ENCODE peak calls at places on chromosomes 5 and 9, in nine cellular contexts. Y is CD4-positive, alpha-beta T cell; E is H9; F is effector memory CD4-positive, alpha-beta T cell; G is aorta; T is fibroblast of lung; R is cardiac muscle cell; Q is substantia nigra; V is hepatocyte. L is an unnamed sample.

GRCh38 chr9:72954431-72955420 is 1.9 kb upstream of the ALDH1A1 start:
- DNase-seq in Y (no peak), E (no peak), F (no peak), G (no peak), T (peak; percentile 43), R (no peak), Q (no peak), V (no peak), L (peak; percentile 29)

GRCh38 chr9:136588663-136589464 is 43.0 kb upstream of the NOTCH1 start:
- DNase-seq in Y (no peak), E (no peak), F (no peak), G (no peak), T (no peak), R (no peak), Q (no peak), V (no peak), L (no peak)

GRCh38 chr5:107469485-107469884 is 201.3 kb downstream of the EFNA5 start:
- DNase-seq in Y (no peak), E (no peak), F (no peak), G (no peak), T (peak; percentile 68), R (no peak), Q (no peak), V (no peak), L (no peak)

GRCh38 chr9:111963995-111964394 is 67.4 kb downstream of the UGCG start:
- DNase-seq in Y (no peak), E (no peak), F (no peak), G (no peak), T (no peak), R (no peak), Q (no peak), V (no peak), L (no peak)

GRCh38 chr9:132769895-132770774 is 99.9 kb downstream of the GTF3C4 start:
- DNase-seq in Y (peak; percentile 41), E (peak; percentile 87), F (peak; percentile 11), G (peak; percentile 84), T (peak; percentile 69), R (peak; percentile 57), Q (no peak), V (peak; percentile 80), L (peak; percentile 77)

GRCh38 chr5:160466889-160467554 is 45.4 kb downstream of the PTTG1 start:
- DNase-seq in Y (no peak), E (no peak), F (no peak), G (no peak), T (no peak), R (no peak), Q (no peak), V (peak; percentile 22), L (no peak)

GRCh38 chr9:135758870-135759269 is 56.9 kb downstream of the KCNT1 start:
- DNase-seq in Y (no peak), E (no peak), F (no peak), G (no peak), T (no peak), R (no peak), Q (no peak), V (no peak), L (no peak)

GRCh38 chr9:14906000-14906399 is 4.2 kb downstream of the FREM1 start:
- DNase-seq in Y (no peak), E (no peak), F (no peak), G (no peak), T (no peak), R (no peak), Q (no peak), V (no peak), L (no peak)

GRCh38 chr5:87944553-87945320 is 323.9 kb downstream of the TMEM161B start:
- DNase-seq in Y (no peak), E (peak; percentile 76), F (no peak), G (no peak), T (no peak), R (no peak), Q (no peak), V (no peak), L (no peak)

GRCh38 chr9:72911816-72912215 is 41.0 kb downstream of the ALDH1A1 start:
- DNase-seq in Y (no peak), E (no peak), F (no peak), G (no peak), T (no peak), R (no peak), Q (no peak), V (no peak), L (no peak)

GRCh38 chr9:72292874-72293607 is 72.0 kb downstream of the ZFAND5 start:
- DNase-seq in Y (no peak), E (no peak), F (no peak), G (no peak), T (peak; percentile 98), R (peak; percentile 92), Q (no peak), V (peak; percentile 81), L (peak; percentile 72)

GRCh38 chr9:133351908-133352634 is 4.1 kb downstream of the RPL7A start:
- DNase-seq in Y (no peak), E (peak; percentile 93), F (no peak), G (peak; percentile 61), T (peak; percentile 64), R (peak; percentile 69), Q (no peak), V (peak; percentile 64), L (peak; percentile 73)

GRCh38 chr5:140966293-140967225 is at the start of gene PCDHAC2:
- DNase-seq in Y (no peak), E (peak; percentile 83), F (no peak), G (peak; percentile 52), T (peak; percentile 24), R (peak; percentile 80), Q (no peak), V (peak; percentile 82), L (peak; percentile 87)

GRCh38 chr5:170628691-170629565 is 125.1 kb downstream of the KCNIP1 start:
- DNase-seq in Y (no peak), E (no peak), F (no peak), G (no peak), T (no peak), R (no peak), Q (no peak), V (no peak), L (no peak)

GRCh38 chr5:74017786-74018211 is 391.8 kb downstream of the ARHGEF28 start:
- DNase-seq in Y (no peak), E (no peak), F (no peak), G (no peak), T (peak; percentile 9), R (no peak), Q (no peak), V (peak; percentile 42), L (no peak)

GRCh38 chr5:74017112-74017511 is 391.1 kb downstream of the ARHGEF28 start:
- DNase-seq in Y (no peak), E (peak; percentile 50), F (no peak), G (no peak), T (no peak), R (no peak), Q (no peak), V (peak; percentile 32), L (no peak)

GRCh38 chr5:74021090-74021489 is 395.1 kb downstream of the ARHGEF28 start:
- DNase-seq in Y (no peak), E (no peak), F (no peak), G (no peak), T (no peak), R (no peak), Q (no peak), V (no peak), L (no peak)

GRCh38 chr5:74020488-74020887 is 394.5 kb downstream of the ARHGEF28 start:
- DNase-seq in Y (no peak), E (no peak), F (no peak), G (no peak), T (no peak), R (no peak), Q (no peak), V (no peak), L (no peak)

GRCh38 chr5:74019923-74020322 is 393.9 kb downstream of the ARHGEF28 start:
- DNase-seq in Y (no peak), E (no peak), F (no peak), G (no peak), T (no peak), R (no peak), Q (no peak), V (no peak), L (no peak)
- H3K27ac ChIP-seq in Y (no peak overlapping the region), E (no peak overlapping the region), F (no peak overlapping the region), G (no peak overlapping the region), T (no peak overlapping the region), R (no peak overlapping the region), Q (no peak overlapping the region), V (no peak overlapping the region), L (no peak overlapping the region)

GRCh38 chr9:99173570-99174504 is 47.9 kb downstream of the ALG2 start:
- DNase-seq in Y (no peak), E (no peak), F (no peak), G (no peak), T (no peak), R (no peak), Q (no peak), V (no peak), L (no peak)

GRCh38 chr9:99177576-99178365 is 44.0 kb downstream of the ALG2 start:
- DNase-seq in Y (no peak), E (no peak), F (no peak), G (no peak), T (no peak), R (no peak), Q (no peak), V (no peak), L (no peak)

GRCh38 chr9:99178912-99179872 is 42.5 kb downstream of the ALG2 start:
- DNase-seq in Y (no peak), E (no peak), F (no peak), G (no peak), T (no peak), R (no peak), Q (no peak), V (no peak), L (no peak)

GRCh38 chr9:99180199-99180598 is 41.5 kb downstream of the ALG2 start:
- DNase-seq in Y (no peak), E (no peak), F (no peak), G (no peak), T (no peak), R (no peak), Q (no peak), V (no peak), L (no peak)

GRCh38 chr9:99176527-99177013 is 45.2 kb downstream of the ALG2 start:
- DNase-seq in Y (no peak), E (no peak), F (no peak), G (no peak), T (no peak), R (no peak), Q (no peak), V (peak; percentile 50), L (no peak)
- H3K27ac ChIP-seq in Y (no peak overlapping the region), E (no peak overlapping the region), F (no peak overlapping the region), G (no peak overlapping the region), T (no peak overlapping the region), R (peak overlapping the region; percentile 26), Q (no peak overlapping the region), V (peak overlapping the region; percentile 7), L (no peak overlapping the region)

GRCh38 chr5:43007911-43008368 is 32.2 kb downstream of the ANXA2R start:
- DNase-seq in Y (peak; percentile 80), E (peak; percentile 84), F (peak; percentile 77), G (peak; percentile 87), T (peak; percentile 85), R (peak; percentile 75), Q (no peak), V (peak; percentile 84), L (peak; percentile 91)
- H3K27ac ChIP-seq in Y (peak overlapping the region; percentile 91), E (no peak overlapping the region), F (peak overlapping the region; percentile 92), G (peak overlapping the region; percentile 25), T (peak overlapping the region; percentile 82), R (peak overlapping the region; percentile 11), Q (peak overlapping the region; percentile 83), V (peak overlapping the region; percentile 89), L (peak overlapping the region; percentile 96)

DNA sequence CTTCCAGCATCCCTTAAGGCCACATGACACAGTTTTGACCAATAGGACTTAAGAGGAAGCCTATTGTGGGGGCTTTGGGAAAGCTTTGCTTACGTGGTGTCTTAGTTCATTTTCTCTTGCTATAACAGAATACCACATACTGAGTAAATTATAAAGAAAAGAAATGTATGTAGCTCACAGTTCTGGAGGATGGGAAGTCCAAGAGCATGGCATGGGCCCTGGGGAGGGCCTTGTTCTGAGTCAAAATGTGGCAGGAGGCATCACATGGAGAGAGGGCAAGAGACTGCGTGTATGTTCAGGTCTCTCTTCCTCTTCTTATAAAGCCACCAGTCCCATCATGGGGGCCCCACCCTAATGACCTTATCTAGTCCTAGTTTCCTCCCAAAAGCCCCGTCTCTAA is 68.6 kb upstream of the CPEB4 start:
- DNase-seq in Y (no peak), E (no peak), F (no peak), G (no peak), T (no peak), R (no peak), Q (no peak), V (no peak), L (no peak)
- H3K27ac ChIP-seq in Y (no peak overlapping the region), E (no peak overlapping the region), F (no peak overlapping the region), G (no peak overlapping the region), T (no peak overlapping the region), R (no peak overlapping the region), Q (no peak overlapping the region), V (no peak overlapping the region), L (no peak overlapping the region)

L was measured in left lung.